ENCODE peak calls at places on chromosomes 4 and X, in eight cellular contexts. F, W, D, Y, S, L, B and M are unnamed samples.

GRCh38 chrX:87636533-87636932 is 118.9 kb downstream of the KLHL4 start:
- DNase-seq in F (no peak), W (no peak), D (no peak), Y (no peak), S (no peak), L (no peak), B (no peak), M (no peak)

GRCh38 chrX:39497717-39498265 is 600.0 kb downstream of the BCOR start:
- DNase-seq in F (no peak), W (no peak), D (no peak), Y (no peak), S (no peak), L (no peak), B (no peak), M (no peak)

GRCh38 chr4:187908079-187908501 is 87.5 kb upstream of the ZFP42 start:
- DNase-seq in F (no peak), W (no peak), D (peak; percentile 95), Y (peak; percentile 85), S (no peak), L (no peak), B (no peak), M (no peak)

GRCh38 chr4:6907658-6908191 is 1.9 kb upstream of the TBC1D14 start:
- DNase-seq in F (peak; percentile 86), W (peak; percentile 79), D (no peak), Y (no peak), S (peak; percentile 78), L (peak; percentile 31), B (peak; percentile 72), M (no peak)

GRCh38 chrX:123830309-123830708 is 29.5 kb upstream of the XIAP start:
- DNase-seq in F (no peak), W (peak; percentile 68), D (no peak), Y (peak; percentile 83), S (peak; percentile 2), L (no peak), B (peak; percentile 75), M (peak; percentile 61)

GRCh38 chr4:109703664-109704351 is 563 bp upstream of the CASP6 start:
- DNase-seq in F (no peak), W (no peak), D (no peak), Y (no peak), S (no peak), L (peak; percentile 15), B (no peak), M (no peak)

GRCh38 chr4:128386761-128387599 is 99.4 kb upstream of the PGRMC2 start:
- DNase-seq in F (no peak), W (peak; percentile 69), D (peak; percentile 97), Y (peak; percentile 98), S (no peak), L (peak; percentile 99), B (peak; percentile 79), M (no peak)

GRCh38 chr4:38621004-38621684 is 42.9 kb upstream of the KLF3 start:
- DNase-seq in F (no peak), W (peak; percentile 63), D (peak; percentile 87), Y (peak; percentile 63), S (no peak), L (peak; percentile 94), B (peak; percentile 69), M (no peak)

GRCh38 chr4:168923526-168924194 is 86.4 kb downstream of the CBR4 start:
- DNase-seq in F (no peak), W (no peak), D (peak; percentile 86), Y (peak; percentile 73), S (peak; percentile 94), L (peak; percentile 86), B (peak; percentile 54), M (peak; percentile 49)

GRCh38 chrX:50204364-50204899 is at the start of gene CCNB3:
- DNase-seq in F (peak; percentile 82), W (peak; percentile 71), D (peak; percentile 56), Y (peak; percentile 68), S (peak; percentile 79), L (peak; percentile 75), B (peak; percentile 77), M (peak; percentile 59)

GRCh38 chr4:153645183-153645582 is 38.9 kb upstream of the TLR2 start:
- DNase-seq in F (no peak), W (no peak), D (no peak), Y (no peak), S (peak; percentile 44), L (no peak), B (no peak), M (no peak)

GRCh38 chrX:17496407-17496806 is 121.4 kb downstream of the NHS start:
- DNase-seq in F (no peak), W (no peak), D (no peak), Y (no peak), S (no peak), L (no peak), B (no peak), M (no peak)

GRCh38 chrX:64427787-64428186 is 32.5 kb upstream of the MTMR8 start:
- DNase-seq in F (no peak), W (no peak), D (no peak), Y (no peak), S (no peak), L (no peak), B (no peak), M (no peak)

GRCh38 chr4:2175990-2176698 is 65.8 kb downstream of the HAUS3 start:
- DNase-seq in F (no peak), W (no peak), D (no peak), Y (no peak), S (no peak), L (no peak), B (no peak), M (no peak)
- H3K4me3 ChIP-seq in F (no peak overlapping the region), W (no peak overlapping the region), D (no peak overlapping the region), Y (no peak overlapping the region), S (no peak overlapping the region), L (no peak overlapping the region), B (no peak overlapping the region), M (no peak overlapping the region)

GRCh38 chr4:165873298-165874071 is 448 bp downstream of the TLL1 start:
- DNase-seq in F (peak; percentile 76), W (peak; percentile 24), D (no peak), Y (peak; percentile 35), S (peak; percentile 60), L (peak; percentile 12), B (no peak), M (no peak)
- TF ChIP-seq CTCF in F (no peak), W (no peak), D (no peak), Y (no peak), S (no peak), L (no peak), B (no peak), M (no peak)

GRCh38 chr4:145484240-145484846 is 2.7 kb downstream of the SMAD1 start:
- DNase-seq in F (no peak), W (no peak), D (no peak), Y (no peak), S (no peak), L (no peak), B (no peak), M (no peak)
- H3K4me3 ChIP-seq in F (no peak overlapping the region), W (no peak overlapping the region), D (no peak overlapping the region), Y (peak overlapping the region; percentile 9), S (no peak overlapping the region), L (peak overlapping the region; percentile 80), B (no peak overlapping the region), M (peak overlapping the region; percentile 0)

DNA sequence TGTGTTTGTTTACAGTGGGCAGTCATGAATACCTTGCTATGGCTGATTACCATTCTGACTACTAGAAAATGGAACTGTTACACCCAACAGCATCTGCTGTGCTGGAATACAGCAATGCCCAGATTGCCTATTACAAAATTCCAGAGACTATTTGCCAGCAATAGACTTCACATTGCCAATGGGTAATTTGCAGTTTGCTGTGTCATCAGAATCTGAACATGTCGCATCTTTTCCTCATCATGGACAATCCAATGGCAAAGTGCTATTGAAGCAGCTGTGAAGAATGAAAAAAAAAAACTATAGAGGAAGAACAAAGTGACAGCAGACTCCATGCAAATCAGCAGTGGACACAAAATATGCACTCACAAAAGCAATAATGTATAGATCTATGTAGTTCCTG is 356.5 kb downstream of the CXXC4 start:
- DNase-seq in F (no peak), W (no peak), D (no peak), Y (no peak), S (no peak), L (no peak), B (no peak), M (no peak)
- TF ChIP-seq CTCF in F (no peak), W (no peak), D (no peak), Y (no peak), S (no peak), L (no peak), B (no peak), M (no peak)

GRCh38 chrX:104343408-104344129 is 88.8 kb upstream of the ESX1 start:
- DNase-seq in F (no peak), W (peak; percentile 27), D (peak; percentile 74), Y (peak; percentile 79), S (peak; percentile 91), L (peak; percentile 68), B (peak; percentile 60), M (no peak)

GRCh38 chrX:104342065-104342464 is 87.3 kb upstream of the ESX1 start:
- DNase-seq in F (no peak), W (no peak), D (no peak), Y (no peak), S (no peak), L (no peak), B (no peak), M (no peak)

GRCh38 chrX:104351173-104351769 is 96.5 kb upstream of the ESX1 start:
- DNase-seq in F (no peak), W (no peak), D (peak; percentile 82), Y (peak; percentile 86), S (no peak), L (peak; percentile 77), B (no peak), M (no peak)

GRCh38 chrX:104347860-104348259 is 93.1 kb upstream of the ESX1 start:
- DNase-seq in F (no peak), W (no peak), D (no peak), Y (peak; percentile 54), S (no peak), L (peak; percentile 30), B (no peak), M (no peak)
- H3K4me3 ChIP-seq in F (no peak overlapping the region), W (no peak overlapping the region), D (no peak overlapping the region), Y (no peak overlapping the region), S (no peak overlapping the region), L (no peak overlapping the region), B (no peak overlapping the region), M (no peak overlapping the region)

GRCh38 chr4:2948895-2949781 is 14.1 kb downstream of the NOP14 start:
- DNase-seq in F (peak; percentile 45), W (no peak), D (no peak), Y (no peak), S (no peak), L (peak; percentile 13), B (no peak), M (no peak)
- TF ChIP-seq CTCF in F (peak; percentile 13), W (peak; percentile 35), D (peak; percentile 22), Y (peak; percentile 28), S (peak; percentile 63), L (peak; percentile 38), B (no peak), M (peak; percentile 64)